ENCODE peak calls at places on chromosomes 2 and 18, in ten cellular contexts. J is spleen, O is endothelial cell of umbilical vein, R is ovary, Z is erythroblast, P is sigmoid colon, W is HCT116, T is transverse colon, I is GM12892, F is Peyer's patch. Y is an unnamed sample.

GRCh38 chr2:226461981-226462380 is 337.6 kb downstream of the IRS1 start:
- DNase-seq in J (no peak), O (no peak), R (no peak), Z (no peak), P (no peak), W (no peak), T (no peak), I (no peak), F (no peak), Y (no peak)

GRCh38 chr2:29024882-29025430 is 43.9 kb downstream of the TOGARAM2 start:
- DNase-seq in J (no peak), O (no peak), R (no peak), Z (no peak), P (no peak), W (no peak), T (no peak), I (no peak), F (no peak), Y (no peak)

GRCh38 chr2:166343467-166343866 is 32.3 kb downstream of the SCN9A start:
- DNase-seq in J (no peak), O (no peak), R (no peak), Z (no peak), P (no peak), W (no peak), T (no peak), I (no peak), F (no peak), Y (no peak)

GRCh38 chr2:21381421-21381820 is 257.7 kb downstream of the TDRD15 start:
- DNase-seq in J (no peak), O (no peak), R (no peak), Z (no peak), P (no peak), W (no peak), T (no peak), I (no peak), F (no peak), Y (no peak)

GRCh38 chr2:234823196-234823876 is 128.5 kb upstream of the SH3BP4 start:
- DNase-seq in J (no peak), O (no peak), R (no peak), Z (no peak), P (peak; percentile 77), W (no peak), T (no peak), I (no peak), F (no peak), Y (no peak)

GRCh38 chr2:238090887-238091286 is 9.3 kb upstream of the ESPNL start:
- DNase-seq in J (no peak), O (no peak), R (no peak), Z (no peak), P (no peak), W (no peak), T (no peak), I (no peak), F (no peak), Y (no peak)

GRCh38 chr18:2036136-2036535 is 535.2 kb downstream of the METTL4 start:
- DNase-seq in J (no peak), O (no peak), R (no peak), Z (no peak), P (no peak), W (no peak), T (no peak), I (no peak), F (no peak), Y (no peak)

GRCh38 chr2:120565929-120566328 is 169.7 kb upstream of the GLI2 start:
- DNase-seq in J (no peak), O (no peak), R (no peak), Z (no peak), P (no peak), W (no peak), T (no peak), I (no peak), F (no peak), Y (no peak)

GRCh38 chr2:8279506-8279905 is 402.4 kb upstream of the ID2 start:
- DNase-seq in J (no peak), O (no peak), R (no peak), Z (no peak), P (no peak), W (no peak), T (no peak), I (no peak), F (no peak), Y (no peak)

GRCh38 chr2:240919786-240920782 is 13.9 kb downstream of the CROCC2 start:
- DNase-seq in J (peak; percentile 75), O (no peak), R (peak; percentile 37), Z (no peak), P (peak; percentile 50), W (no peak), T (peak; percentile 7), I (peak; percentile 18), F (no peak), Y (no peak)

GRCh38 chr2:240922982-240923537 is 16.9 kb downstream of the CROCC2 start:
- DNase-seq in J (peak; percentile 54), O (no peak), R (peak; percentile 36), Z (no peak), P (peak; percentile 53), W (no peak), T (no peak), I (no peak), F (no peak), Y (no peak)

GRCh38 chr2:240922234-240922981 is 16.3 kb downstream of the CROCC2 start:
- DNase-seq in J (peak; percentile 47), O (no peak), R (peak; percentile 38), Z (no peak), P (peak; percentile 53), W (no peak), T (peak; percentile 5), I (no peak), F (no peak), Y (no peak)

GRCh38 chr2:240920783-240921231 is 14.7 kb downstream of the CROCC2 start:
- DNase-seq in J (peak; percentile 64), O (no peak), R (peak; percentile 49), Z (no peak), P (peak; percentile 68), W (no peak), T (peak; percentile 7), I (peak; percentile 17), F (no peak), Y (no peak)

GRCh38 chr2:240921319-240922233 is 15.4 kb downstream of the CROCC2 start:
- DNase-seq in J (peak; percentile 65), O (no peak), R (peak; percentile 71), Z (no peak), P (peak; percentile 76), W (no peak), T (peak; percentile 24), I (no peak), F (no peak), Y (peak; percentile 98)
- TF ChIP-seq POLR2A in J (no peak), O (no peak), R (no peak), Z (no peak), P (no peak), W (no peak), T (no peak), I (no peak), F (no peak), Y (no peak)

GRCh38 chr2:121648206-121648605 is 1.1 kb downstream of the CLASP1 start:
- DNase-seq in J (no peak), O (no peak), R (no peak), Z (no peak), P (no peak), W (no peak), T (no peak), I (no peak), F (no peak), Y (no peak)

GRCh38 chr2:121650554-121650930 is 1.3 kb upstream of the CLASP1 start:
- DNase-seq in J (no peak), O (no peak), R (peak; percentile 36), Z (peak; percentile 61), P (no peak), W (no peak), T (peak; percentile 23), I (peak; percentile 28), F (peak; percentile 37), Y (no peak)

GRCh38 chr2:121648611-121649401 is 456 bp downstream of the CLASP1 start:
- DNase-seq in J (peak; percentile 94), O (peak; percentile 64), R (peak; percentile 68), Z (peak; percentile 74), P (peak; percentile 84), W (no peak), T (peak; percentile 47), I (peak; percentile 21), F (peak; percentile 50), Y (peak; percentile 32)

GRCh38 chr2:121649402-121649651 is at the start of gene CLASP1:
- DNase-seq in J (peak; percentile 99), O (peak; percentile 97), R (peak; percentile 97), Z (peak; percentile 99), P (peak; percentile 99), W (peak; percentile 93), T (peak; percentile 97), I (peak; percentile 87), F (peak; percentile 93), Y (peak; percentile 93)

GRCh38 chr2:121649652-121650553 is 641 bp upstream of the CLASP1 start:
- DNase-seq in J (peak; percentile 96), O (peak; percentile 93), R (peak; percentile 91), Z (peak; percentile 94), P (peak; percentile 95), W (peak; percentile 82), T (peak; percentile 92), I (peak; percentile 64), F (peak; percentile 91), Y (peak; percentile 46)
- TF ChIP-seq POLR2A in J (no peak), O (peak; percentile 82), R (no peak), Z (peak; percentile 93), P (peak; percentile 4), W (peak; percentile 90), T (peak; percentile 66), I (peak; percentile 74), F (peak; percentile 51), Y (peak; percentile 32)

GRCh38 chr18:12656671-12657047 is 1.2 kb downstream of the SPIRE1 start:
- DNase-seq in J (no peak), O (peak; percentile 63), R (no peak), Z (no peak), P (no peak), W (no peak), T (no peak), I (no peak), F (no peak), Y (peak; percentile 15)

GRCh38 chr18:12657849-12658829 is at the start of gene SPIRE1:
- DNase-seq in J (peak; percentile 88), O (peak; percentile 72), R (peak; percentile 72), Z (peak; percentile 77), P (peak; percentile 86), W (no peak), T (peak; percentile 70), I (peak; percentile 32), F (no peak), Y (peak; percentile 69)

GRCh38 chr18:12654971-12655370 is 2.9 kb downstream of the SPIRE1 start:
- DNase-seq in J (no peak), O (no peak), R (no peak), Z (no peak), P (no peak), W (no peak), T (no peak), I (no peak), F (no peak), Y (no peak)

GRCh38 chr18:12659904-12660605 is 2.1 kb upstream of the SPIRE1 start:
- DNase-seq in J (no peak), O (peak; percentile 93), R (peak; percentile 54), Z (peak; percentile 79), P (no peak), W (peak; percentile 48), T (peak; percentile 41), I (no peak), F (no peak), Y (peak; percentile 46)

GRCh38 chr18:12657048-12657848 is 659 bp downstream of the SPIRE1 start:
- DNase-seq in J (peak; percentile 77), O (peak; percentile 29), R (peak; percentile 73), Z (peak; percentile 68), P (peak; percentile 71), W (no peak), T (peak; percentile 23), I (peak; percentile 34), F (no peak), Y (peak; percentile 21)
- TF ChIP-seq POLR2A in J (no peak), O (no peak), R (peak; percentile 35), Z (no peak), P (peak; percentile 37), W (no peak), T (peak; percentile 20), I (no peak), F (no peak), Y (peak; percentile 23)

GRCh38 chr2:216482640-216483039 is 16.0 kb upstream of the RPL37A start:
- DNase-seq in J (no peak), O (no peak), R (no peak), Z (no peak), P (no peak), W (no peak), T (no peak), I (no peak), F (no peak), Y (no peak)
- TF ChIP-seq POLR2A in J (no peak), O (no peak), R (no peak), Z (no peak), P (no peak), W (no peak), T (no peak), I (no peak), F (no peak), Y (no peak)